ENCODE peak calls at places on chromosomes 6 and 20, in seven cellular contexts. J, F, K, R, L, D and T are unnamed samples.

GRCh38 chr20:54345817-54346216 is 129.6 kb upstream of the DOK5 start:
- DNase-seq in K (no peak), L (no peak), R (no peak), F (no peak), D (no peak), J (no peak), T (no peak)

GRCh38 chr6:40160826-40161225 is 226.6 kb upstream of the MOCS1 start:
- DNase-seq in F (no peak), D (no peak), K (no peak), L (no peak), R (no peak), J (no peak), T (no peak)

GRCh38 chr6:5723905-5724691 is 282.6 kb downstream of the NRN1 start:
- DNase-seq in L (peak), F (no peak), K (no peak), J (no peak), D (no peak), R (peak), T (peak)

GRCh38 chr6:131960371-131961133 is 9.4 kb upstream of the CCN2 start:
- DNase-seq in J (no peak), K (no peak), F (no peak), D (no peak), R (no peak), L (no peak), T (no peak)

GRCh38 chr6:77368660-77369313 is 94.5 kb downstream of the HTR1B start:
- DNase-seq in K (peak), D (no peak), R (no peak), L (peak), J (peak), F (no peak), T (peak)

GRCh38 chr20:21156266-21156665 is 30.4 kb downstream of the KIZ start:
- DNase-seq in D (peak), R (no peak), J (no peak), K (no peak), F (no peak), L (no peak), T (no peak)

GRCh38 chr6:101070044-101070608 is 189.0 kb upstream of the ASCC3 start:
- DNase-seq in F (no peak), R (no peak), K (no peak), D (no peak), J (no peak), L (no peak), T (no peak)

GRCh38 chr20:62716198-62716940 is 7.7 kb downstream of the NTSR1 start:
- DNase-seq in L (no peak), D (no peak), K (no peak), R (no peak), F (no peak), J (no peak), T (no peak)

GRCh38 chr20:35059612-35060011 is 33.0 kb downstream of the TRPC4AP start:
- DNase-seq in K (no peak), D (no peak), F (no peak), L (no peak), R (no peak), J (no peak), T (no peak)

GRCh38 chr6:34560366-34561226 is 4.5 kb upstream of the SPDEF start:
- DNase-seq in J (peak), L (peak), F (peak), K (no peak), D (no peak), R (no peak), T (no peak)